ENCODE peak calls at places on chromosomes 2 and 18, in ten cellular contexts. L is NCI-H510A; Z is kidney epithelial cell; U is NCI-H1436; A is CD4-positive, alpha-beta memory T cell; W is PC-9; F is choroid plexus epithelial cell; T is AG20443; X is transverse colon; I is activated effector memory CD4-positive, alpha-beta T cell treated with Interleukin-2 at 50 U/mL for 16 hours. G is an unnamed sample.

GRCh38 chr2:36322108-36322507 is 33.5 kb upstream of the CRIM1 start:
- DNase-seq in L (no peak), Z (no peak), U (no peak), A (no peak), W (no peak), F (peak; percentile 79), T (peak; percentile 53), X (no peak), I (no peak), G (no peak)

GRCh38 chr18:60020107-60020925 is 120.5 kb downstream of the PMAIP1 start:
- DNase-seq in L (no peak), Z (peak; percentile 65), U (no peak), A (no peak), W (no peak), F (peak; percentile 50), T (peak; percentile 22), X (no peak), I (no peak), G (no peak)

GRCh38 chr2:129061079-129061785 is 742.6 kb upstream of the HS6ST1 start:
- DNase-seq in L (no peak), Z (no peak), U (no peak), A (no peak), W (peak; percentile 42), F (peak; percentile 33), T (no peak), X (no peak), I (no peak), G (no peak)

GRCh38 chr2:62435720-62436119 is 70.3 kb downstream of the TMEM17 start:
- DNase-seq in L (no peak), Z (no peak), U (no peak), A (no peak), W (no peak), F (no peak), T (no peak), X (no peak), I (no peak), G (no peak)

GRCh38 chr18:48735070-48735676 is 196.3 kb downstream of the CTIF start:
- DNase-seq in L (no peak), Z (no peak), U (no peak), A (no peak), W (peak; percentile 45), F (no peak), T (no peak), X (no peak), I (no peak), G (no peak)

GRCh38 chr2:1731963-1732768 is 12.1 kb downstream of the PXDN start:
- DNase-seq in L (no peak), Z (peak; percentile 61), U (no peak), A (no peak), W (peak; percentile 15), F (peak; percentile 92), T (peak; percentile 68), X (peak; percentile 17), I (no peak), G (peak; percentile 53)

GRCh38 chr2:84548303-84548702 is 32.0 kb downstream of the DNAH6 start:
- DNase-seq in L (no peak), Z (no peak), U (no peak), A (no peak), W (no peak), F (no peak), T (no peak), X (no peak), I (no peak), G (no peak)

GRCh38 chr2:232316382-232317190 is 62.0 kb upstream of the ALPP start:
- DNase-seq in L (no peak), Z (no peak), U (no peak), A (no peak), W (no peak), F (no peak), T (no peak), X (no peak), I (no peak), G (no peak)

GRCh38 chr2:235433860-235434259 is 60.0 kb upstream of the AGAP1 start:
- DNase-seq in L (no peak), Z (no peak), U (no peak), A (no peak), W (no peak), F (peak; percentile 10), T (peak; percentile 60), X (peak; percentile 17), I (no peak), G (peak; percentile 28)

GRCh38 chr2:59288771-59289170 is 1047.6 kb upstream of the FANCL start:
- DNase-seq in L (no peak), Z (no peak), U (no peak), A (no peak), W (no peak), F (no peak), T (no peak), X (no peak), I (no peak), G (no peak)

GRCh38 chr18:25883091-25883490 is 207.3 kb downstream of the SS18 start:
- DNase-seq in L (no peak), Z (no peak), U (no peak), A (no peak), W (no peak), F (no peak), T (no peak), X (no peak), I (no peak), G (no peak)

GRCh38 chr2:96773922-96774321 is 13.2 kb downstream of the CNNM4 start:
- DNase-seq in L (no peak), Z (no peak), U (peak; percentile 47), A (peak; percentile 64), W (no peak), F (no peak), T (no peak), X (no peak), I (peak; percentile 14), G (peak; percentile 63)

GRCh38 chr18:30632058-30632718 is 410.4 kb downstream of the DSC3 start:
- DNase-seq in L (no peak), Z (no peak), U (no peak), A (no peak), W (no peak), F (no peak), T (no peak), X (no peak), I (no peak), G (no peak)

GRCh38 chr2:25709349-25709748 is 36.0 kb upstream of the DTNB start:
- DNase-seq in L (no peak), Z (no peak), U (no peak), A (no peak), W (no peak), F (no peak), T (no peak), X (no peak), I (no peak), G (no peak)

GRCh38 chr2:112636605-112637288 is 9.0 kb upstream of the SLC20A1 start:
- DNase-seq in L (no peak), Z (no peak), U (no peak), A (no peak), W (no peak), F (no peak), T (no peak), X (peak; percentile 18), I (no peak), G (no peak)

GRCh38 chr2:21381421-21381820 is 257.7 kb downstream of the TDRD15 start:
- DNase-seq in L (no peak), Z (no peak), U (no peak), A (no peak), W (no peak), F (peak; percentile 4), T (no peak), X (no peak), I (no peak), G (no peak)

GRCh38 chr18:56696966-56697365 is 45.8 kb downstream of the WDR7 start:
- DNase-seq in L (no peak), Z (no peak), U (no peak), A (no peak), W (no peak), F (peak; percentile 34), T (no peak), X (no peak), I (no peak), G (no peak)

GRCh38 chr2:119700866-119701265 is 21.9 kb downstream of the TMEM177 start:
- DNase-seq in L (no peak), Z (no peak), U (no peak), A (no peak), W (no peak), F (no peak), T (no peak), X (no peak), I (no peak), G (no peak)

GRCh38 chr2:11377915-11378649 is 33.6 kb upstream of the ROCK2 start:
- DNase-seq in L (no peak), Z (no peak), U (no peak), A (no peak), W (no peak), F (no peak), T (no peak), X (peak; percentile 50), I (no peak), G (peak; percentile 56)

GRCh38 chr18:23503967-23504352 is 649 bp downstream of the RMC1 start:
- DNase-seq in L (no peak), Z (no peak), U (no peak), A (peak; percentile 28), W (no peak), F (no peak), T (peak; percentile 28), X (no peak), I (no peak), G (no peak)

GRCh38 chr2:138609446-138609845 is 107.9 kb downstream of the SPOPL start:
- DNase-seq in L (no peak), Z (no peak), U (no peak), A (no peak), W (no peak), F (no peak), T (no peak), X (no peak), I (no peak), G (no peak)

G was measured in left colon.